ENCODE peak calls at places on chromosomes 16 and 17, in nine cellular contexts. N is choroid plexus epithelial cell, U is cardiac fibroblast, W is fibroblast of lung, B is BJ, H is cardiac muscle cell, Y is Caco-2, R is tibial artery, X is heart left ventricle. V is an unnamed sample.

GRCh38 chr16:60811051-60811608 is 1225.1 kb downstream of the CDH8 start:
- DNase-seq in N (no peak), U (no peak), W (no peak), B (no peak), H (no peak), Y (no peak), R (no peak), X (no peak), V (no peak)

GRCh38 chr16:81896902-81897301 is 114.4 kb downstream of the SDR42E1 start:
- DNase-seq in N (peak; percentile 56), U (no peak), W (peak; percentile 49), B (no peak), H (no peak), Y (no peak), R (peak; percentile 6), X (no peak), V (no peak)

GRCh38 chr17:41475421-41475820 is 5.5 kb downstream of the KRT35 start:
- DNase-seq in N (no peak), U (no peak), W (no peak), B (no peak), H (no peak), Y (no peak), R (no peak), X (no peak), V (no peak)

GRCh38 chr16:57754354-57755060 is 18.9 kb downstream of the KATNB1 start:
- DNase-seq in N (no peak), U (no peak), W (no peak), B (no peak), H (no peak), Y (no peak), R (no peak), X (no peak), V (no peak)

GRCh38 chr17:64152428-64153125 is 22.6 kb upstream of the ERN1 start:
- DNase-seq in N (peak; percentile 30), U (no peak), W (no peak), B (no peak), H (no peak), Y (no peak), R (no peak), X (no peak), V (no peak)

GRCh38 chr17:57544381-57544780 is 200.7 kb downstream of the CCDC182 start:
- DNase-seq in N (no peak), U (no peak), W (no peak), B (no peak), H (no peak), Y (no peak), R (no peak), X (no peak), V (no peak)

GRCh38 chr17:83173997-83174858 is 94.8 kb downstream of the METRNL start:
- DNase-seq in N (peak; percentile 71), U (peak; percentile 42), W (no peak), B (no peak), H (peak; percentile 55), Y (peak; percentile 88), R (no peak), X (peak; percentile 47), V (no peak)

GRCh38 chr17:15009087-15009486 is 256.0 kb downstream of the PMP22 start:
- DNase-seq in N (no peak), U (no peak), W (no peak), B (no peak), H (no peak), Y (no peak), R (no peak), X (no peak), V (no peak)

GRCh38 chr17:18964018-18964351 is 12.0 kb downstream of the SLC5A10 start:
- DNase-seq in N (no peak), U (no peak), W (no peak), B (no peak), H (no peak), Y (no peak), R (peak; percentile 54), X (no peak), V (no peak)

GRCh38 chr16:77657016-77657415 is 65.3 kb upstream of the NUDT7 start:
- DNase-seq in N (peak; percentile 72), U (peak; percentile 64), W (peak; percentile 52), B (no peak), H (peak; percentile 35), Y (peak; percentile 42), R (no peak), X (no peak), V (no peak)

GRCh38 chr16:49661465-49662187 is 194.3 kb downstream of the ZNF423 start:
- DNase-seq in N (no peak), U (no peak), W (no peak), B (no peak), H (no peak), Y (no peak), R (no peak), X (no peak), V (no peak)

DNA sequence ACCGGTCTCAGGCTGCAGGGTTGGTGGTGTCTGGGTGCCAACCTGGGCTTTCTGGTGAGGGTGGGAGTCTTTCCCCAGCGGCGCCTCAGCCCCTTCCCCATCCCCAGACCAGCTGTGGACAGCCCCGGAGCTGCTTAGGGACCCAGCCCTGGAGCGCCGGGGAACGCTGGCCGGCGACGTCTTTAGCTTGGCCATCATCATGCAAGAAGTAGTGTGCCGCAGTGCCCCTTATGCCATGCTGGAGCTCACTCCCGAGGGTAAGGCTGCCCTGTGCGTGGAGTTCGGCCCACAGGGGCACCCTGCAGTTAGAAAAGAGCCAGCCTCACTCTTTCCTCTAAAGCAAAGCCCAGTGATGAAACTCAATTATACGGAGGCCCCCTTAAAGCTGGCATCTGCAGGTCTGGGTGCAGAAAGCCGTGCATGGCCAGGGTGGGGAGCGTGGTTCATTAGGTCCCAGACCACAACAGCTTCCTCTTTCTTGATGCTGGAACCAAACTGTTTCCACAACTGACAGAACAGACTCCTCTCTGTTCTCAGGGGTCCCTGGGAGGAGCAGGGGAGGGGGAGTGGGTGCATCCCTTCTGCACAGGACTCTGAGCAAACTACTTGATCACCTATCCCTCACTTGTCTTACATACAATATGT is 10.7 kb downstream of the GUCY2D start:
- DNase-seq in N (no peak), U (no peak), W (no peak), B (no peak), H (no peak), Y (no peak), R (no peak), X (no peak), V (no peak)
- TF ChIP-seq CTCF in N (no peak), U (no peak), W (no peak), B (no peak), H (no peak), Y (no peak), R (no peak), X (no peak), V (no peak)

DNA sequence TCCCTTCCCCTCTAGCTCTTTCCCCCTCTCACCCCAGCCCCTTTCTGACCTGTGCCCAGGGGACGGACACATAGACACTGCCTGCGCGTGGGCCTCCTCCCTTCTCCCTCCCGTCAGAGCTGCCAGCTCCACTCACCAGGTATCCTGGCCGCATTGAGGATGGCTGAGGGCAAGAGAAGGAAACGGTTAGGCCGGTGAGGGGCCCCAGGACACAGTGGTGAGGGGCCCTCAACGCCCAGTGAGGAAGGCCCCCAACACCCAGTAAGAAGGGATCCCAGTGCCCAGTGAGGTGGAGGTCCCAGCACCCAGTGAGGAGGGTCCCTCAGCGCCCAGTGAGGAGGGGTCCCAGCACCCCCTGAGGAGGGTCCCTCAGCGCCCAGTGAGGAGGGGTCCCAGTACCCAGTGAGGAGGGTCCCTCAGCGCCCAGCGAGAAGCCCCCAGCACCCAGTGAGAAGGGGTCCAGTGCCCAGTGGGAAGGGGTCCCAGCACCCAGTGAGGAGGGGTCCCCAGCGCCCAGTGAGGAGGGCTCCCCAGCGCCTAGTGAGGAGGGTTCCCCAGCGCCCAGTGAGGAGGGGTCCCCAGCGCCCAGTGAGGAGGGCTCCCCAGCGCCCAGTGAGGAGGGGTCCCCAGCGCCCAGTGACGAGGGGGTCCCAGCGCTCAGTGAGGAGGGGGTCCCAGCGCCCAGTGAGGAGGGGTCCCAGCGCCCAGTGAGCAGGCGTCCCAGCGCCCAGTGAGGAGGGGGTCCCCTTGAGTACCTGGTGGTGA is 1.1 kb downstream of the PRSS22 start:
- DNase-seq in N (no peak), U (no peak), W (no peak), B (no peak), H (no peak), Y (no peak), R (peak; percentile 52), X (no peak), V (no peak)
- H3K4me3 ChIP-seq in N (no peak overlapping the region), U (no peak overlapping the region), W (no peak overlapping the region), B (no peak overlapping the region), H (no peak overlapping the region), Y (peak overlapping the region; percentile 66), R (no peak overlapping the region), X (no peak overlapping the region), V (no peak overlapping the region)

DNA sequence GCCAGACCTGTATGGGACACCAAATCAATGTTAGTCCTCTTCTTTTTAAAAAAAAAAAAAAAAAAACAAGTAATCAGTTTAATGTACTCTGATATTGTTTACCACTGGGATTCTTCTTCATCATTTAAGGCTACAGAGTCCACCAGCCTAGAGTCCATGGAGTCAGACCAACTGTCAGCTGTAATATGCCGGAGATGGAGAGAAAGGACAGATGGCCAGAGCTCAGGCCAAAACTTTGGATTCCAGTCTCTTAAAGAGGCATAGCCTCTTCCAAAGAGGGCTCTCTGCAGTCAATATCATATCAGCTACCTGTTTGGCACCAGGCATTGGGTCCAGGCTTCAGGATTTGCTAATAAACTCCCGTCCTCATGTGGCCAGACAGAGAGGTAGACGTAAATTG is 469.6 kb upstream of the HSBP1 start:
- DNase-seq in N (no peak), U (no peak), W (no peak), B (no peak), H (no peak), Y (no peak), R (no peak), X (no peak), V (no peak)
- TF ChIP-seq CTCF in N (no peak), U (no peak), W (no peak), B (no peak), H (no peak), Y (no peak), R (no peak), X (no peak), V (no peak)

DNA sequence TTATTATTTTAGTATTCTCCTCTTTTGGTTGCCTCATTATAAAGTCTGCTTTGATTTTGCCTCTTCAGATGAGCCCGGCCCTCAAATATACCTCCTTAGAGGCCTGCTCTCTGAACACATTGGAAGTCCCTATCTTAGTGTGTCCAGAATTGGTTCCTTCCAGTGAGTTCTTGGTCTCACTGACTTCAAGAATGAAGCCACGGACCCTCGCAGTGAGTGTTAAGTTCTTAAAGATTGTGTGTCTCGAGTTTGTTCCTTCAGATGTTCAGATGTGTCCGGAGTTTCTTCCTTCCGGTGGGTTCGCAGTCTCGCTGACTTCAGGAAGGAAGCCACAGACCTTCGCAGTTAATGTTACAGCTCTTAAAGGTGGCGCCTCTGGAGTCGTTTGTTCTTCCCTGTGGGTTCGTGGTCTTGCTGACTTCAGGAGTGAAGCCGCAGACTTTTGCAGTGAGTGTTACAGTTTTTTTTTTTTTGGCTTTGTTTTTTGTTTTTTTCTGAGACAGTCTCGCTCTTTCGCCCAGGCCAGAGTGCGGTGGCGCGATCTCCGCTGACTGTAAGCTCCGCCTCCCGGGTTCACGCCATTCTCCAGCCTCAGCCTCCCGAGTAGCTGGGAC is 45.8 kb upstream of the NOS2 start:
- DNase-seq in N (no peak), U (no peak), W (no peak), B (no peak), H (no peak), Y (no peak), R (no peak), X (no peak), V (no peak)
- H3K4me3 ChIP-seq in N (no peak overlapping the region), U (no peak overlapping the region), W (no peak overlapping the region), B (no peak overlapping the region), H (no peak overlapping the region), Y (no peak overlapping the region), R (no peak overlapping the region), X (no peak overlapping the region), V (no peak overlapping the region)

V was measured in retinal pigment epithelial cell.